ENCODE peak calls at places on chromosomes 16 and 17, in four cellular contexts. F, V, O and Y are unnamed samples.

GRCh38 chr16:85028638-85029412 is 1.2 kb downstream of the KIAA0513 start:
- DNase-seq in F (peak; percentile 56), V (no peak), O (peak; percentile 47), Y (peak; percentile 46)

GRCh38 chr17:57135748-57136342 is 50.8 kb downstream of the AKAP1 start:
- DNase-seq in F (no peak), V (peak; percentile 28), O (no peak), Y (no peak)

GRCh38 chr17:60631119-60631518 is 31.1 kb downstream of the PPM1D start:
- DNase-seq in F (no peak), V (no peak), O (no peak), Y (no peak)

GRCh38 chr17:82661717-82662683 is 13.8 kb upstream of the WDR45B start:
- DNase-seq in F (no peak), V (no peak), O (no peak), Y (no peak)

GRCh38 chr17:51119415-51120356 is 982 bp downstream of the SPAG9 start:
- DNase-seq in F (peak; percentile 57), V (peak; percentile 65), O (peak; percentile 46), Y (peak; percentile 41)

GRCh38 chr17:17413215-17413792 is 63.5 kb upstream of the MED9 start:
- DNase-seq in F (no peak), V (peak; percentile 32), O (no peak), Y (no peak)

GRCh38 chr17:82231562-82232321 is 2.9 kb downstream of the SLC16A3 start:
- DNase-seq in F (peak; percentile 77), V (peak; percentile 94), O (peak; percentile 40), Y (peak; percentile 51)

GRCh38 chr17:59311051-59311468 is 20.4 kb upstream of the YPEL2 start:
- DNase-seq in F (peak; percentile 37), V (peak; percentile 79), O (peak; percentile 49), Y (peak; percentile 59)

GRCh38 chr17:81251943-81252301 is 12.8 kb downstream of the NDUFAF8 start:
- DNase-seq in F (no peak), V (no peak), O (no peak), Y (no peak)

GRCh38 chr17:15508466-15508865 is 41.0 kb upstream of the CDRT4 start:
- DNase-seq in F (no peak), V (no peak), O (no peak), Y (no peak)

GRCh38 chr17:75665981-75666380 is 973 bp downstream of the RECQL5 start:
- DNase-seq in F (no peak), V (no peak), O (no peak), Y (no peak)
- H3K4me3 ChIP-seq in F (no peak overlapping the region), V (peak overlapping the region; percentile 99), O (peak overlapping the region; percentile 79), Y (peak overlapping the region; percentile 99)

DNA sequence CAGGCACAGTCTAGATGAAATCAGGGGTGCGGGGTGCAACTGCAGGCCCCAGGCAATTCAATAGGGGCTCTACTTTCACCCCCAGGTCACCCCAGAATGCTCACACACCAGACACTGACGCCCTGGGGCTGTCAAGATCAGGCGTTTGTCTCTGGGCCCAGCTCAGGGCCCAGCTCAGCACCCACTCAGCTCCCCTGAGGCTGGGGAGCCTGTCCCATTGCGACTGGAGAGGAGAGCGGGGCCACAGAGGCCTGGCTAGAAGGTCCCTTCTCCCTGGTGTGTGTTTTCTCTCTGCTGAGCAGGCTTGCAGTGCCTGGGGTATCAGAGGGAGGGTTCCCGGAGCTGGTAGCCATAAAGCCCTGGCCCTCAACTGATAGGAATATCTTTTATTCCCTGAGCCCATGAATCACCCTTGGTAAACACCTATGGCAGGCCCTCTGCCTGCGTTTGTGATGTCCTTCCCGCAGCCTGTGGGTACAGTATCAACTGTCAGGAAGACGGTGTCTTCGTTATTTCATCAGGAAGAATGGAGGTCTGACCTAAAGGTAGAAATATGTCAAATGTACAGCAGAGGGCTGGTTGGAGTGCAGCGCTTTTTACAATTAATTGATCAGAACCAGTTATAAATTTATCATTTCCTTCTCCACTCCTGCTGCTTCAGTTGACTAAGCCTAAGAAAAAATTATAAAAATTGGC is 1.6 kb downstream of the HBA1 start:
- DNase-seq in F (no peak), V (no peak), O (no peak), Y (no peak)
- TF ChIP-seq CTCF in F (no peak), V (no peak), O (no peak), Y (no peak)

GRCh38 chr16:20755238-20755637 is 8.6 kb upstream of the ACSM3 start:
- DNase-seq in F (no peak), V (no peak), O (no peak), Y (no peak)

GRCh38 chr16:20753727-20754126 is 10.1 kb upstream of the ACSM3 start:
- DNase-seq in F (no peak), V (no peak), O (no peak), Y (no peak)

GRCh38 chr16:20747030-20747816 is 5.6 kb upstream of the THUMPD1 start:
- DNase-seq in F (no peak), V (peak; percentile 52), O (no peak), Y (no peak)

GRCh38 chr16:20746461-20746860 is 4.8 kb upstream of the THUMPD1 start:
- DNase-seq in F (no peak), V (no peak), O (no peak), Y (no peak)

DNA sequence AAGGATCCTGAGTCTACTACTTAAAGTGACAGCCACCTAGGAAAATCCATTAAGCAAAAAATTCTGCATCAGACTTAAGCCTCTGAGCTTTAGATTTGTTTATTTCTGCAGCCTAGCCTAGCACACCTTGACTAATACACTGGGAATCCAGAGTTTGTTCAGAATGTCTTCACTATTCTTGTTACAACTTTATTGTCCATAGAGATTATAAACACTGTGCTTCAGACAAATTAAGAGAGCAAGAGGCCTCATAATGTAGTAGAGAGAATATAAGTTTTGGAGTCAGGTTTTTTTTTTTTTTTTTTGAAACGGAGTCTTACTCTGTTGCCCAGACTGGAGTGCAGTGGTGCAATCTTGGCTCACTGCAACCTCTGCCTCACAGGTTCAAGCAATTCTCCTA is 8.9 kb upstream of the THUMPD1 start:
- DNase-seq in F (no peak), V (no peak), O (peak; percentile 1), Y (no peak)
- H3K4me3 ChIP-seq in F (no peak overlapping the region), V (no peak overlapping the region), O (no peak overlapping the region), Y (no peak overlapping the region)

DNA sequence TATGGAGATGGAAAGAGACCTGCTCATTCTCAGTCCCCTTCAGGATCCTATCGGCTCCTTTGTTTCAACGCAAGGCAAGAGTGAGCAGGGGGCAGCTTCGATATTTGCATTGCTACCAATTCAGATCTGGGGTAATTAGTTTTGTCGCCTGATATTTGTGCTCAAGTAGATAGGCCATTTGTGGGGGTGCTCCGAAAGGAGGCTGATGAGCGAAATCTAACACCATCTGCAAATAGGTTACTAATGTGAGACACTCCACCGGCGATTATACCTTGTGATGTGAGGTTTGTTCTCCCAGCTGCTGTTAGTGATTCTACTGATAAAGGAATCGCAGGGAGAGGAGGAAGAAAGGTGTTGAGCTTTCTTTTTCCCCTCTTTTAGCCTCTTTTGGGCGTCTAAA is 31.5 kb downstream of the WSCD1 start:
- DNase-seq in F (no peak), V (no peak), O (no peak), Y (no peak)
- TF ChIP-seq CTCF in F (no peak), V (no peak), O (no peak), Y (no peak)

GRCh38 chr16:10940501-10941079 is 1.7 kb downstream of the DEXI start:
- DNase-seq in F (no peak), V (no peak), O (peak; percentile 34), Y (no peak)
- H3K4me3 ChIP-seq in F (peak overlapping the region; percentile 67), V (peak overlapping the region; percentile 82), O (peak overlapping the region; percentile 81), Y (peak overlapping the region; percentile 77)